ENCODE peak calls at places on chromosome 17, in six cellular contexts. One of them, this sample, is unnamed.

GRCh38 chr17:47720754-47721533 is 12.1 kb upstream of the TBX21 start:
- DNase-seq in neuronal stem cell: no peak
- DNase-seq in IMR-90: no peak
- DNase-seq in mesenchymal stem cell: peak; percentile 65
- DNase-seq in trophoblast cell: peak; percentile 32
- DNase-seq in H9: peak; percentile 74
- DNase-seq in this sample: no peak

GRCh38 chr17:7613769-7614421 is 802 bp downstream of the FXR2 start:
- DNase-seq in trophoblast cell: no peak
- DNase-seq in H9: no peak
- DNase-seq in mesenchymal stem cell: peak; percentile 63
- DNase-seq in IMR-90: peak; percentile 50
- DNase-seq in neuronal stem cell: peak; percentile 24
- DNase-seq in this sample: no peak

GRCh38 chr17:2064980-2065785 is 10.3 kb downstream of the HIC1 start:
- DNase-seq in H9: peak; percentile 94
- DNase-seq in neuronal stem cell: no peak
- DNase-seq in mesenchymal stem cell: peak; percentile 68
- DNase-seq in IMR-90: peak; percentile 68
- DNase-seq in trophoblast cell: peak; percentile 32
- DNase-seq in this sample: peak; percentile 89

GRCh38 chr17:2736956-2737355 is 12.5 kb downstream of the CCDC92B start:
- DNase-seq in IMR-90: no peak
- DNase-seq in mesenchymal stem cell: peak; percentile 9
- DNase-seq in neuronal stem cell: no peak
- DNase-seq in H9: no peak
- DNase-seq in trophoblast cell: no peak
- DNase-seq in this sample: no peak

GRCh38 chr17:50631908-50632571 is 2.6 kb upstream of the ABCC3 start:
- DNase-seq in IMR-90: no peak
- DNase-seq in H9: no peak
- DNase-seq in trophoblast cell: no peak
- DNase-seq in neuronal stem cell: no peak
- DNase-seq in mesenchymal stem cell: no peak
- DNase-seq in this sample: no peak

GRCh38 chr17:39781028-39781800 is 43.5 kb downstream of the GRB7 start:
- DNase-seq in neuronal stem cell: no peak
- DNase-seq in trophoblast cell: no peak
- DNase-seq in mesenchymal stem cell: no peak
- DNase-seq in IMR-90: no peak
- DNase-seq in H9: no peak
- DNase-seq in this sample: no peak

GRCh38 chr17:43517161-43517560 is 29.0 kb downstream of the ETV4 start:
- DNase-seq in IMR-90: no peak
- DNase-seq in neuronal stem cell: no peak
- DNase-seq in H9: no peak
- DNase-seq in mesenchymal stem cell: no peak
- DNase-seq in trophoblast cell: no peak
- DNase-seq in this sample: no peak

GRCh38 chr17:72253597-72253996 is 132.8 kb downstream of the SOX9 start:
- DNase-seq in mesenchymal stem cell: no peak
- DNase-seq in neuronal stem cell: no peak
- DNase-seq in trophoblast cell: no peak
- DNase-seq in H9: no peak
- DNase-seq in IMR-90: no peak
- DNase-seq in this sample: no peak

GRCh38 chr17:39673335-39674081 is 5.3 kb downstream of the PNMT start:
- DNase-seq in mesenchymal stem cell: no peak
- DNase-seq in neuronal stem cell: no peak
- DNase-seq in H9: no peak
- DNase-seq in IMR-90: no peak
- DNase-seq in trophoblast cell: no peak
- DNase-seq in this sample: no peak

GRCh38 chr17:36921131-36921851 is 16.0 kb upstream of the LHX1 start:
- DNase-seq in mesenchymal stem cell: peak; percentile 60
- DNase-seq in H9: peak; percentile 63
- DNase-seq in trophoblast cell: peak; percentile 25
- DNase-seq in neuronal stem cell: no peak
- DNase-seq in IMR-90: peak; percentile 61
- DNase-seq in this sample: no peak

GRCh38 chr17:50062323-50063243 is 6.7 kb downstream of the ITGA3 start:
- DNase-seq in trophoblast cell: peak; percentile 66
- DNase-seq in neuronal stem cell: no peak
- DNase-seq in mesenchymal stem cell: peak; percentile 78
- DNase-seq in IMR-90: peak; percentile 73
- DNase-seq in H9: no peak
- DNase-seq in this sample: no peak

GRCh38 chr17:43562679-43563146 is 16.6 kb upstream of the ETV4 start:
- DNase-seq in trophoblast cell: no peak
- DNase-seq in neuronal stem cell: no peak
- DNase-seq in H9: no peak
- DNase-seq in mesenchymal stem cell: no peak
- DNase-seq in IMR-90: no peak
- DNase-seq in this sample: no peak

GRCh38 chr17:10380631-10381408 is 8.0 kb upstream of the MYH13 start:
- DNase-seq in trophoblast cell: no peak
- DNase-seq in neuronal stem cell: no peak
- DNase-seq in mesenchymal stem cell: peak; percentile 52
- DNase-seq in IMR-90: peak; percentile 37
- DNase-seq in H9: no peak
- DNase-seq in this sample: no peak

GRCh38 chr17:5437721-5438317 is 1.1 kb downstream of the C1QBP start:
- DNase-seq in H9: no peak
- DNase-seq in IMR-90: peak; percentile 37
- DNase-seq in mesenchymal stem cell: peak; percentile 52
- DNase-seq in trophoblast cell: peak; percentile 84
- DNase-seq in neuronal stem cell: no peak
- DNase-seq in this sample: no peak

GRCh38 chr17:35079547-35079946 is 16.0 kb upstream of the RFFL start:
- DNase-seq in IMR-90: peak; percentile 51
- DNase-seq in mesenchymal stem cell: peak; percentile 63
- DNase-seq in H9: no peak
- DNase-seq in neuronal stem cell: no peak
- DNase-seq in trophoblast cell: no peak
- DNase-seq in this sample: no peak

GRCh38 chr17:55343900-55344513 is 77.6 kb downstream of the MMD start:
- DNase-seq in mesenchymal stem cell: no peak
- DNase-seq in neuronal stem cell: no peak
- DNase-seq in IMR-90: no peak
- DNase-seq in trophoblast cell: no peak
- DNase-seq in H9: no peak
- DNase-seq in this sample: no peak
- H3K14ac ChIP-seq in mesenchymal stem cell: no peak overlapping the region
- H3K14ac ChIP-seq in neuronal stem cell: no peak overlapping the region
- H3K14ac ChIP-seq in IMR-90: no peak overlapping the region
- H3K14ac ChIP-seq in trophoblast cell: no peak overlapping the region
- H3K14ac ChIP-seq in H9: no peak overlapping the region
- H3K14ac ChIP-seq in this sample: no peak overlapping the region

DNA sequence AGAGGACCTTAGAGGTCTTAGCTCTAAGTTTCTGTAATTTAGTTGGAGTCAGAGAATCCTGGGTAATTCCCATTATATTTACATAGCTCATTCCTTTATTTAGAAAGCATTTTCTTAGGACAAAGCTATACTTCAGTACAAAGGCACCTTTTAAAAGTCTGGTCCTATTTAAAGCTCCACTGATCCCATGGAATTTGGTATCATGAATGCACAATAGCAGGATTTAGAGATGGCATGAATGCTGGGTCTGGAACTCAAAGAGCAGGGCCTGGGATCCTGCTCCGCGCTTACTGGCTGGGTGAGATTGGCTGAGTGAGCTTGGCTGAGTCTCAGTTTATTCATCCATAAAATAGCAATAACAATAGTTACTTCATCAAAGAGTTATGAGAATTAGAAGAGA is 4.8 kb downstream of the KRT23 start:
- DNase-seq in H9: no peak
- DNase-seq in IMR-90: no peak
- DNase-seq in neuronal stem cell: peak; percentile 85
- DNase-seq in mesenchymal stem cell: no peak
- DNase-seq in trophoblast cell: no peak
- DNase-seq in this sample: no peak
- H3K14ac ChIP-seq in H9: no peak overlapping the region
- H3K14ac ChIP-seq in IMR-90: no peak overlapping the region
- H3K14ac ChIP-seq in neuronal stem cell: no peak overlapping the region
- H3K14ac ChIP-seq in mesenchymal stem cell: no peak overlapping the region
- H3K14ac ChIP-seq in trophoblast cell: no peak overlapping the region
- H3K14ac ChIP-seq in this sample: no peak overlapping the region

DNA sequence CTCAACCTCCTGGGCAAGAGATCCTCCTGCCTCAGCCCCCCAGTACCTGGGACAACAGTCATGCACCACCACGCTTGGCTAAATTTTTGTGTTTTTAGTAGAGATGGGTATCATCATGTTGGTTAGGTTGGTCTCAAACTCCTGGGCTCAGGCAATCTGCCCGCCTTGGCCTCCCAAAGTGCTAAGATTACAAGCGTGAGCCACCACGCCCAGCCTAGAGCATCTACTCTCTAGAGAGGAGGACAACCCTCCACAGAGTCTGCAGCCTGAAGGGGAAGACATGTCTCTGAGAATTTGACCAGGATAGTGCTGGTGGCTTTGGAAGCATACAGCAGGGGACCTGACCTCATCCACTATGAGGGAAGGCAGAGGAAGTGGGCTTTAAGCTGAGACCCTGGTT is 4.7 kb upstream of the GRB2 start:
- DNase-seq in mesenchymal stem cell: no peak
- DNase-seq in IMR-90: no peak
- DNase-seq in trophoblast cell: no peak
- DNase-seq in neuronal stem cell: no peak
- DNase-seq in H9: peak; percentile 18
- DNase-seq in this sample: no peak
- H3K14ac ChIP-seq in mesenchymal stem cell: no peak overlapping the region
- H3K14ac ChIP-seq in IMR-90: no peak overlapping the region
- H3K14ac ChIP-seq in trophoblast cell: no peak overlapping the region
- H3K14ac ChIP-seq in neuronal stem cell: no peak overlapping the region
- H3K14ac ChIP-seq in H9: no peak overlapping the region
- H3K14ac ChIP-seq in this sample: no peak overlapping the region

DNA sequence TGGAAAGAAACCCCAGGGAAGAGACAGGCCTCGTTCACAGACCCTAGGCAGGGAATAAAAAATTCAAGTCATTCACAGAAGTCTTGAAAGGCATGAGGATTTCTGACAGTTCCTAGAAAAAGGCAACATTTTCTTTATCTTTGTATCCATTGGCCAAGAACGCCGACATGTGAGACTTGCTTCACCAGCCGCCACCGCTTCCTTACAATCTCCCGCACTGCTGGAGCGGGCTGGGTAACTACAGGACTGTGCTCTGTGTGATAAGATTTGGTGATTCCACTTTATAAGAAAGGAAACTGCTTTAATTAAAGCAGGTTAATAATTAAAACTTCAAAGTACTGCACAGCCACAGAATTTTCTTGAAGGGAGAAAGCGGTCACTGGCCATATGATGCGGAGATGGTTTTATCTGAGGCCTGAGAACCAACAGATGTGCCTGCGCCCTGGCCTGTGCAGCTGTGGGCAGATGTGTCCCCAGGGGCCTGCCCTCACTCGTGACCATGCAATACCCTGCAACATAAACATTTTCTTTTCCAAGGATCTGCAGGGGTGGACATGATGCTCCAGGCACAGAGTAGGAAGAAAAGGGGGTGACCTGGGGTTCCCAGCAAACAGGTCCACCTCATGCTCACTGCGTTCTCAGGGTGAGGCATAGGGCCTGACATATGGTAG is 13.0 kb upstream of the LGALS3BP start:
- DNase-seq in mesenchymal stem cell: no peak
- DNase-seq in neuronal stem cell: no peak
- DNase-seq in IMR-90: no peak
- DNase-seq in H9: no peak
- DNase-seq in trophoblast cell: no peak
- DNase-seq in this sample: no peak
- H3K14ac ChIP-seq in mesenchymal stem cell: no peak overlapping the region
- H3K14ac ChIP-seq in neuronal stem cell: no peak overlapping the region
- H3K14ac ChIP-seq in IMR-90: no peak overlapping the region
- H3K14ac ChIP-seq in H9: no peak overlapping the region
- H3K14ac ChIP-seq in trophoblast cell: no peak overlapping the region
- H3K14ac ChIP-seq in this sample: no peak overlapping the region

GRCh38 chr17:38330941-38331411 is 12.8 kb downstream of the GPR179 start:
- DNase-seq in H9: peak; percentile 61
- DNase-seq in mesenchymal stem cell: no peak
- DNase-seq in neuronal stem cell: no peak
- DNase-seq in IMR-90: no peak
- DNase-seq in trophoblast cell: no peak
- DNase-seq in this sample: no peak
- H3K14ac ChIP-seq in H9: no peak overlapping the region
- H3K14ac ChIP-seq in mesenchymal stem cell: no peak overlapping the region
- H3K14ac ChIP-seq in neuronal stem cell: no peak overlapping the region
- H3K14ac ChIP-seq in IMR-90: no peak overlapping the region
- H3K14ac ChIP-seq in trophoblast cell: no peak overlapping the region
- H3K14ac ChIP-seq in this sample: no peak overlapping the region

GRCh38 chr17:41524261-41524660 is 3.8 kb downstream of the KRT19 start:
- DNase-seq in mesenchymal stem cell: no peak
- DNase-seq in H9: no peak
- DNase-seq in neuronal stem cell: no peak
- DNase-seq in IMR-90: no peak
- DNase-seq in trophoblast cell: no peak
- DNase-seq in this sample: no peak
- H3K14ac ChIP-seq in mesenchymal stem cell: no peak overlapping the region
- H3K14ac ChIP-seq in H9: no peak overlapping the region
- H3K14ac ChIP-seq in neuronal stem cell: no peak overlapping the region
- H3K14ac ChIP-seq in IMR-90: no peak overlapping the region
- H3K14ac ChIP-seq in trophoblast cell: no peak overlapping the region
- H3K14ac ChIP-seq in this sample: no peak overlapping the region

This sample was measured in H1.